ENCODE peak calls at places on chromosomes 5 and 9, in four cellular contexts. E is upper lobe of left lung, Y is C1 segment of cervical spinal cord, T is activated T-helper 1 cell treated with Interleukin-2 at 50 U/mL for 16 hours. V is an unnamed sample.
A peak's percentile ranks its signal among the peaks of the same experiment; 100 is the strongest.

GRCh38 chr9:105103776-105104175 is 140.7 kb upstream of the SLC44A1 start:
- DNase-seq in E (no peak), Y (no peak), T (no peak), V (no peak)

GRCh38 chr9:93097496-93098205 is 1.6 kb downstream of the CARD19 start:
- DNase-seq in E (peak; percentile 25), Y (peak; percentile 57), T (no peak), V (no peak)

GRCh38 chr5:139745800-139746690 is 49.6 kb upstream of the PSD2 start:
- DNase-seq in E (peak; percentile 63), Y (no peak), T (no peak), V (peak; percentile 68)

GRCh38 chr5:103346162-103346748 is 87.7 kb downstream of the MACIR start:
- DNase-seq in E (no peak), Y (no peak), T (no peak), V (no peak)

GRCh38 chr9:75071530-75072122 is 16.3 kb downstream of the NMRK1 start:
- DNase-seq in E (peak; percentile 92), Y (no peak), T (peak; percentile 42), V (no peak)

GRCh38 chr5:133316346-133317343 is 264.8 kb downstream of the HSPA4 start:
- DNase-seq in E (no peak), Y (no peak), T (no peak), V (no peak)

GRCh38 chr5:38831909-38832308 is 13.9 kb upstream of the OSMR start:
- DNase-seq in E (no peak), Y (no peak), T (no peak), V (no peak)

GRCh38 chr9:114266969-114267368 is 55.9 kb upstream of the ORM1 start:
- DNase-seq in E (no peak), Y (no peak), T (no peak), V (no peak)

GRCh38 chr9:15293727-15294405 is 13.2 kb downstream of the TTC39B start:
- DNase-seq in E (no peak), Y (no peak), T (no peak), V (no peak)

GRCh38 chr5:147670815-147671214 is 111.7 kb downstream of the JAKMIP2 start:
- DNase-seq in E (no peak), Y (no peak), T (no peak), V (no peak)

GRCh38 chr9:16257604-16258003 is 612.9 kb downstream of the BNC2 start:
- DNase-seq in E (no peak), Y (no peak), T (no peak), V (no peak)

GRCh38 chr9:37464426-37465248 is 613 bp downstream of the ZBTB5 start:
- DNase-seq in E (peak; percentile 85), Y (peak; percentile 88), T (peak; percentile 30), V (peak; percentile 72)

GRCh38 chr5:172407861-172408260 is 46.5 kb downstream of the SH3PXD2B start:
- DNase-seq in E (no peak), Y (no peak), T (no peak), V (no peak)

GRCh38 chr9:27572566-27572917 is 739 bp downstream of the C9orf72 start:
- DNase-seq in E (peak; percentile 85), Y (peak; percentile 75), T (peak; percentile 31), V (no peak)

GRCh38 chr5:138930371-138931097 is 55.4 kb upstream of the LRRTM2 start:
- DNase-seq in E (no peak), Y (no peak), T (no peak), V (no peak)

GRCh38 chr9:125631391-125632085 is 75.5 kb downstream of the MAPKAP1 start:
- DNase-seq in E (peak; percentile 30), Y (no peak), T (no peak), V (no peak)

GRCh38 chr5:32400394-32400793 is 44.1 kb downstream of the ZFR start:
- DNase-seq in E (no peak), Y (no peak), T (no peak), V (no peak)

GRCh38 chr5:113163328-113163727 is 186.7 kb downstream of the DCP2 start:
- DNase-seq in E (no peak), Y (no peak), T (no peak), V (no peak)

GRCh38 chr5:136222575-136223235 is 29.7 kb upstream of the SMIM32 start:
- DNase-seq in E (no peak), Y (no peak), T (no peak), V (no peak)

GRCh38 chr5:36599986-36600779 is 6.2 kb upstream of the SLC1A3 start:
- DNase-seq in E (no peak), Y (no peak), T (no peak), V (no peak)

GRCh38 chr9:133182151-133182550 is 18.4 kb upstream of the GBGT1 start:
- DNase-seq in E (no peak), Y (no peak), T (no peak), V (no peak)

GRCh38 chr9:38036359-38037084 is 32.5 kb downstream of the SHB start:
- DNase-seq in E (no peak), Y (no peak), T (no peak), V (no peak)

GRCh38 chr5:69367697-69368279 is 1.5 kb downstream of the AK6 start:
- DNase-seq in E (no peak), Y (no peak), T (no peak), V (no peak)

GRCh38 chr5:53934126-53934856 is 373.9 kb downstream of the NDUFS4 start:
- DNase-seq in E (no peak), Y (no peak), T (no peak), V (no peak)

GRCh38 chr9:91197232-91198181 is 164.2 kb downstream of the AUH start:
- DNase-seq in E (peak; percentile 91), Y (no peak), T (no peak), V (peak; percentile 74)

GRCh38 chr9:91714020-91714721 is 235.9 kb downstream of the ROR2 start:
- DNase-seq in E (peak; percentile 66), Y (no peak), T (no peak), V (no peak)

GRCh38 chr5:41794478-41794877 is 75.7 kb downstream of the OXCT1 start:
- DNase-seq in E (no peak), Y (no peak), T (no peak), V (no peak)

GRCh38 chr9:107650321-107650720 is 160.8 kb upstream of the KLF4 start:
- DNase-seq in E (no peak), Y (no peak), T (no peak), V (no peak)

GRCh38 chr9:76827286-76828080 is 63.2 kb downstream of the PCA3 start:
- DNase-seq in E (no peak), Y (no peak), T (no peak), V (no peak)

GRCh38 chr5:44536650-44537260 is 147.5 kb upstream of the FGF10 start:
- DNase-seq in E (no peak), Y (no peak), T (no peak), V (no peak)

V was measured in dorsolateral prefrontal cortex.